ENCODE peak calls at places on chromosome 16, in four cellular contexts. Z, J, O and G are unnamed samples. For H3K4me1, the result is how much of the 10 kb centered on the place peaks cover.

GRCh38 chr16:56894331-56894917 is 29.4 kb downstream of the SLC12A3 start:
- DNase-seq in O (no peak), J (no peak), Z (peak), G (no peak)

GRCh38 chr16:66842765-66843164 is 1.4 kb upstream of the CA7 start:
- DNase-seq in O (no peak), J (no peak), Z (no peak), G (no peak)

GRCh38 chr16:27097671-27098275 is 31.0 kb downstream of the C16orf82 start:
- DNase-seq in Z (no peak), O (no peak), J (peak), G (no peak)

GRCh38 chr16:74451951-74452758 is 30.9 kb upstream of the CLEC18B start:
- DNase-seq in J (no peak), Z (no peak), O (no peak), G (no peak)

GRCh38 chr16:12496866-12497265 is 306.8 kb downstream of the CPPED1 start:
- DNase-seq in O (no peak), Z (no peak), J (no peak), G (no peak)

GRCh38 chr16:72099377-72099818 is 5.8 kb downstream of the DHX38 start:
- DNase-seq in J (peak), Z (peak), O (peak), G (peak)

GRCh38 chr16:82061861-82062525 is 26.9 kb downstream of the HSD17B2 start:
- DNase-seq in Z (no peak), J (peak), O (no peak), G (peak)

GRCh38 chr16:86575754-86576557 is 2.4 kb upstream of the FOXL1 start:
- DNase-seq in O (peak), J (peak), Z (peak), G (no peak)

GRCh38 chr16:67767953-67768352 is 38.4 kb downstream of the RANBP10 start:
- DNase-seq in O (no peak), J (peak), Z (no peak), G (no peak)

GRCh38 chr16:17921357-17921978 is 415.1 kb downstream of the NPIPA8 start:
- DNase-seq in Z (peak), J (no peak), O (peak), G (peak)

GRCh38 chr16:17970816-17971291 is 365.7 kb downstream of the NPIPA8 start:
- DNase-seq in Z (no peak), J (no peak), O (no peak), G (no peak)

GRCh38 chr16:11852092-11852809 is 909 bp upstream of the RSL1D1 start:
- DNase-seq in O (peak), J (peak), Z (peak), G (no peak)

GRCh38 chr16:80347900-80348299 is 192.9 kb upstream of the DYNLRB2 start:
- DNase-seq in J (no peak), O (no peak), Z (peak), G (no peak)

GRCh38 chr16:58426095-58426494 is 33.8 kb downstream of the GINS3 start:
- DNase-seq in Z (no peak), J (no peak), O (no peak), G (no peak)

GRCh38 chr16:30660424-30661251 is 2.4 kb downstream of the FBRS start:
- DNase-seq in Z (no peak), O (no peak), J (no peak), G (no peak)

GRCh38 chr16:30656974-30657865 is 1.0 kb upstream of the FBRS start:
- DNase-seq in Z (no peak), J (no peak), O (no peak), G (no peak)

GRCh38 chr16:30657866-30658730 is at the start of gene FBRS:
- DNase-seq in J (peak), O (peak), Z (peak), G (peak)

GRCh38 chr16:30658731-30659506 is 688 bp downstream of the FBRS start:
- DNase-seq in J (peak), O (peak), Z (peak), G (peak)

DNA sequence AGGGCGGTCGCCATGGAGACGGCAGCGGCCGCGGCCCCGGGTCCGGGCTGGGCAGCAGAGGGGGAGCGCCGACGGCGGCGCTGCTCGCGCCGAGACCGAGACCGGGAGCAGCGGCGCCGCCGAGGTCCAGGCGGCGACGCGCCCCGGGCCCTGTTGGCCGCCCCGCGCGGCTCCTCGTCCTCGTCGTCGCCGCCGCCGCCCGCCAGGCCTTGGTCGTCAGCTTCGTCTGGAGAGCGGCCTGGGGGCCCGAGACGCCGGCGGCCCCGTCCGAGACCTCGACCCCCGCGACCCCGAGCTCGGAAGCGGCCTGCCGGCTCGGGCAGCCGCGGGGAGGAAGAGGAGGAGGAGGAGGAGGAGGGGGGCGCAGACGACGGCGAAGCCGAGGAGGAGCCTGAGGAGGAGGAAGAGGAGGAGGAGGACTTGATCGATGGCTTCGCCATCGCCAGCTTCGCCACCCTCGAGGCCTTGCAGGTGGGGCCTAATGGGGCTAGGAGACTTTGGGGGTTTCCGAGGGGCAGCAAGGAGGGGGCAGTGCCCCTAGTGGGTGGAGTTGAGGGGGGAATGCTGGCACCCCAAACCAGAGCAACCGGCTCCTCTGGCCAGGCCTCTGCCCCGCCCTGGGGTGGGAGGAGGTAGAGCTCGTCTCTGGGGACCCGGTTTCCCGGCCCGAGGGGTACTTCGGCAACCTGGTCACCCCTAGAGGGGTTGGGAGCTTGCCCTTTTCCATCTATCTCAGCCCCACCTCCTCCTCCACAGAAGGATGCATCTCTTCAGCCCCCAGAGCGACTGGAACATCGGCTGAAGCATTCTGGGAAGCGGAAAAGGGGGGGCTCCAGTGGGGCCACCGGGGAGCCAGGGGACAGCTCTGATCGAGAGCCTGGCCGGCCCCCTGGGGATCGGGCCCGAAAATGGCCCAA is 1.5 kb downstream of the FBRS start:
- DNase-seq in O (no peak), Z (no peak), J (no peak), G (no peak)
- H3K4me1 ChIP-seq in O (under half), Z (under half), J (under half), G (under half)

GRCh38 chr16:48608871-48609452 is 1.0 kb downstream of the N4BP1 start:
- DNase-seq in O (no peak), J (no peak), Z (no peak), G (no peak)
- H3K4me1 ChIP-seq in O (half or more), J (under half), Z (half or more), G (under half)

DNA sequence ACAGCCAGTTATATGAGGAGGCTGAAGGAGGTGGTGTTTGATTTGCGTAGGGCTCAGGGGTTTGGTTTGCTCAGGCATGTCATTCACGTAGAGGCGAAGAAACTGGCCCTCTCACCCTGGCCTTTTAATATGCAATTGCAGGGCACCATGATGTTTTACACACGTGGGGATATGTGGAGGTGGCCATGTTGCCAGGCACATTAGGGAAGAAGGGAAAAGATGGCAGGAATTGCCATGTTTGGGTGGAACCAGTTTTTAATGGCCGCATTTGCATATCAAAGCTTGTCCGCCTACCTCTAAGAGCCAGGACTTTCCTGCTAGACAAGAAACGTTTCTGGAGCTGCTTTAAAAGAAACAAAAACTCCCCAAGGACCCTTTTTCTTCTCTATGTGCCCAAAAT is 1483.7 kb upstream of the GOT2 start:
- DNase-seq in Z (no peak), J (no peak), O (no peak), G (no peak)
- H3K4me1 ChIP-seq in Z (under half), J (under half), O (under half), G (under half)

GRCh38 chr16:22630242-22630641 is 119.6 kb downstream of the NPIPB5 start:
- DNase-seq in O (no peak), Z (no peak), J (no peak), G (no peak)
- H3K4me1 ChIP-seq in O (under half), Z (under half), J (under half), G (under half)

DNA sequence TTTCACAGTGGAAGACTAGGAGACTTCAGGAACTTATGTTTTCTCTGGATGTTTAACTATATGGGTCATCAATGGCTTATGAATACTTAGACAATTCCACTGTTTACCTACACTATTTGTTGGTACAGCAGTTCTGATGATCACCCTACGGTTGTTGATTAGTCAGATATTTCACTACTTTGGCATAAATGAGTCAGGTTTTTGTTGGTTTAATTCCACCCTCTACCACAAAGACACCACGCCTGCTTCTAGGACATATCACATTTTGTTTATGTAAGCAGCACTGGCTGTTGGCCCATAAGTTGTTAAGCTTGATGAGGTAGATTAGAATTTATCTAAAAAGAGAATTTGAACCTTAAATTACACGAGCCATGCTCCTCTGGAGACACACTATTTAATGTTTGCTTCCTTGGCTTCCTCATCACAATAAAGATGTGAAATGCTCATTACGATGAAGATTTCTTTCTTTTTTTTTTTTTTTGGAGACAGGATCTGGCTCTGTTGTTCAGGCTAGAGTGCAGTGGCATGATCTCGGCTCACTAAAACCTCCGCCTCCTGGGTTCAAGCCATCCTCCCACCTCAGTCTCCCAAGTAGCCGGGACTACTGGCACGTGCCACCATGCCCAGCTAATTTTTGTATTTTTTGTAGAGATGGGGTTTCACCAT is 4.3 kb downstream of the GDE1 start:
- DNase-seq in J (no peak), O (no peak), Z (no peak), G (no peak)
- H3K4me1 ChIP-seq in J (under half), O (half or more), Z (under half), G (under half)

DNA sequence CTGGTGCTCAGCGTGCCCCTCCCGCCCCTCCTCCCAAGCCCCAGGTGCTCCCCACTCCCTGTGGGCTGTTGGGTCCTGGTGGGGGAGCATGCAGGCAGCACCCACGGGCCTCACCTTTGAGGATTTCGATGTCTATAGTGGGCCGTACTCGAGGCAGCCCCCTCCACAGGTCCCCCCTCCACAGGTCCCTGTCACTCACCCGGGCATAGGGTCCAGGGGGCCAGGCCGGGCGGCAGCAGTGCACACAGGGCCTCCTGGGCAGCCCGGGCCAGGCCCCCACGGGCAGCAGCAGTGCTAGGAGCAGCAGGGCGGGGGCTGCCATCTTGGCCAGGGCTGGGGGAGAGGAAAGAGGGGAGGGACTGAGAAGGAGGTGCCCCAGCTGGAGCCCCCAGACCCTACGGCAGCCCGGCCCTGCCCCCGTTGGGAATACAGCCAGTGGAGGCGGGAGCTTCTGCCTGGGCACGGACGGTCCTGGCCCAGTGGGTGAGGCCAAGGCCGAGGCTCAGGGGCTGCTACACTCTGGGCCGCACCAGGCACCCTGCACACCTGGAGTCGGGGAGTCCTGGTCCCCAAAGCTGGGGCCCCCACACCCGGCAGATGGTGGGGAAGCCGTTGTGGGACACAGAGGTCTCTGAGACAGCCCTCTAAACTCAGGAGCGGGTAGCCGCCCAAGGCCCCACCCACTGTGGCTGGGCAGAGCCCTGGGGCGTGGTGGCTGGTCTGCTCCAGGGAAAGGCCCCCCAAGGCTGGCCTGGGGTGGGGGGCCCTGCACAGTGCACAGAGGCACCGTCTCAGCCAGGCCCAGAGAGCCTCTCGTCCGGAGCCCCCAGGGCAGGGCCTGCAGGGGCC is 1.2 kb downstream of the C1QTNF8 start:
- DNase-seq in O (no peak), J (no peak), Z (no peak), G (no peak)
- H3K4me1 ChIP-seq in O (under half), J (under half), Z (under half), G (under half)

GRCh38 chr16:14635394-14636145 is 2.8 kb downstream of the BFAR start:
- DNase-seq in Z (no peak), O (no peak), J (no peak), G (no peak)

GRCh38 chr16:14632693-14633569 is at the start of gene BFAR:
- DNase-seq in O (peak), J (peak), Z (peak), G (peak)

GRCh38 chr16:14629612-14629918 is 495 bp downstream of the PARN start:
- DNase-seq in O (no peak), Z (no peak), J (no peak), G (no peak)

GRCh38 chr16:14629919-14630619 is at the start of gene PARN:
- DNase-seq in Z (peak), J (peak), O (peak), G (peak)

GRCh38 chr16:14634389-14634725 is 1.6 kb downstream of the BFAR start:
- DNase-seq in O (no peak), J (no peak), Z (no peak), G (no peak)
- H3K4me1 ChIP-seq in O (half or more), J (under half), Z (under half), G (under half)

GRCh38 chr16:19524356-19524865 is 669 bp downstream of the CCP110 start:
- DNase-seq in Z (no peak), O (no peak), J (no peak), G (no peak)

GRCh38 chr16:19523184-19523558 is 571 bp upstream of the CCP110 start:
- DNase-seq in O (peak), J (no peak), Z (no peak), G (no peak)

GRCh38 chr16:19522369-19523159 is 666 bp upstream of the GDE1 start:
- DNase-seq in J (no peak), O (no peak), Z (no peak), G (no peak)

GRCh38 chr16:19524866-19525723 is 1.4 kb downstream of the CCP110 start:
- DNase-seq in O (no peak), J (no peak), Z (no peak), G (no peak)

DNA sequence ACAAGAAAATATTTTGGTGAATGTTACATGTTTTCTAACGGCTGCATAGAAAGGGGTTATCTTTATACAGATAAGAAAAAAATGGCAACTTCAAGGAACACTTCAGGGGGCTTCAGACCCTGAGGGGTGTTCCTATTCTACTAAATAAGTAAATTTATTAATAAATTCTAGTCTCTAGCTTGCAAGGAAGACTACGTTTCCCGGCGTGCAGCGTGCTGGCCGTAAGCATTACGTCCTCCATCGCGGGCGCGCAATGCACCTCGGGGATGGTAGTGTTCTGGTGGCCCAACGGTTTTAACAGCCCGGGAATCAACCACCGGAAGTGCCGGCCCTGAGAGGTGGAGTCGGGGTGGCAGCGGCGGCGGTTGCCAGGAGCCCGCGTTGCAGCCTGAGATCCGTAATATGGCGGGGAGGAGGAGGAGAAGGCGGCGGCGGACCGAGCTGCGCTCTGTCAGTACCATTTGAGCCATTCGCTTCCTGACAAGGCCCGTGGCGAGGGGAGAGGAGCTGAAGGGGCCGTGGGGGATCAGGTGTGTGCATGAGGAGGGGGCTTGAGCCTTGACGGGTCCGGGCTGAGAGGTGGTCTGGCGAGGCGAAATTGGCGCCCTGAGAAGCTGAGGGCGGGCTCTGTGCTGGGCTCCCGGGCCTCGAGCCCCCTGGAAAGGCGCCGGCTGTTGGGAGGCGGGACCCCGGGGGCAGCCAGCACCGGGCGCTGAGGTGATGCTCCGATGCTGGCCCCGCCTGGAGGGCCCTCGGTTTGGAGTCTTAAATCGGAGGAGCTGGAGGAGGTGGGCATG is at the start of gene CCP110:
- DNase-seq in J (peak), O (peak), Z (peak), G (peak)
- H3K4me1 ChIP-seq in J (under half), O (half or more), Z (under half), G (under half)

DNA sequence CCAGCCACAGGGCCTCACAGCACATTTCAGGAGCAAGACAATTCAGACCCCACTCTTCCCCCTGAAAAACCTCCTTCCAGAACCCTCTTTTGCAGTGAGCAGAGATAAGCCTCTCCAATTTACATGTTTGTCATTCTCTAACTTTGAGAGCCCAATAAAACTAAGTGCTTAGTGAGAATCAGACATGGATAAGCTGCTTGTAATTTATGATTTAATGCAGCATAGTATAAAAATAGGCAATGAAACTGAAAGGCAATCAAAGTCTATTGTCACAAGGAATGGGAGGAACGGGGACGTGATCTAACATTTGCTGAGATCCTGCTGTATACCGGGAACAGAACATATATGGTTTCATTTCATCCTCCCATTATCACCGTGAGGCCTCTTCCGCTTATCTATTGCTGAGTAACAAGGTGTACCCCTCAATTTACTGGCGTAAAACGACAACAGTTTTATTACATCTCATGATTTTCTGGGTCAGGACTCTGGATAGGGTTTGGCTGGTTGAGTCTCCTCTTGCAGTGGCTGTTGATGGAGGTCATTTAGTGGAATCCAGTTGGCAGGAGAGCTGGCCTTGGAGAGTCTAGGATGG is 597.4 kb downstream of the MAF start:
- DNase-seq in J (no peak), Z (no peak), O (no peak), G (no peak)
- H3K4me1 ChIP-seq in J (under half), Z (under half), O (under half), G (under half)